ENCODE peak calls at places on chromosomes 13 and 19, in nine cellular contexts. D is fibroblast of gingiva; C is EH; I is CD8-positive, alpha-beta T cell; L is D721Med; K is heart left ventricle; Z is NCI-H446; U is renal cortical epithelial cell; F is activated CD4-positive, alpha-beta T cell treated with anti-CD3 and anti-CD28 coated beads, Interleukin-2, amount 50 U/mL, for 48 hours. S is an unnamed sample.

GRCh38 chr19:49847731-49848696 is 2.9 kb upstream of the PTOV1 start:
- DNase-seq in L (no peak), F (no peak), I (no peak), U (peak; percentile 94), K (no peak), Z (no peak), D (peak; percentile 71), C (peak; percentile 95), S (no peak)

GRCh38 chr13:49569993-49570689 is 15.2 kb downstream of the RCBTB1 start:
- DNase-seq in K (no peak), F (no peak), C (no peak), I (no peak), L (no peak), U (peak; percentile 67), Z (no peak), D (no peak), S (no peak)

GRCh38 chr19:32676895-32677359 is 1.3 kb downstream of the RGS9BP start:
- DNase-seq in L (no peak), K (no peak), U (no peak), F (no peak), C (no peak), Z (no peak), I (no peak), D (no peak), S (no peak)

GRCh38 chr19:2728783-2729387 is 7.7 kb upstream of the DIRAS1 start:
- DNase-seq in U (no peak), D (no peak), Z (no peak), F (no peak), L (no peak), K (peak; percentile 41), I (no peak), C (no peak), S (no peak)

GRCh38 chr19:54352546-54352945 is 12.2 kb downstream of the LAIR1 start:
- DNase-seq in D (no peak), C (no peak), I (no peak), U (no peak), F (no peak), K (no peak), L (no peak), Z (no peak), S (no peak)

GRCh38 chr13:110138009-110138699 is 168.8 kb downstream of the COL4A1 start:
- DNase-seq in U (peak; percentile 76), L (no peak), F (peak; percentile 72), C (peak; percentile 81), D (peak; percentile 47), Z (no peak), K (peak; percentile 82), I (no peak), S (peak; percentile 68)

GRCh38 chr13:47085346-47085745 is 188.5 kb upstream of the HTR2A start:
- DNase-seq in L (no peak), Z (no peak), F (no peak), K (no peak), U (no peak), C (peak; percentile 68), I (no peak), D (peak; percentile 61), S (no peak)

GRCh38 chr19:38596057-38596981 is 21.4 kb downstream of the MAP4K1 start:
- DNase-seq in C (peak; percentile 11), K (no peak), I (no peak), U (peak; percentile 13), D (no peak), Z (no peak), L (no peak), F (peak; percentile 43), S (peak; percentile 77)

GRCh38 chr13:40404407-40404806 is 262.0 kb downstream of the FOXO1 start:
- DNase-seq in Z (no peak), D (no peak), I (no peak), L (no peak), U (no peak), K (no peak), C (no peak), F (no peak), S (no peak)

GRCh38 chr19:50980203-50980602 is 3.5 kb downstream of the KLK7 start:
- DNase-seq in K (no peak), L (no peak), F (no peak), I (no peak), U (no peak), Z (no peak), D (no peak), C (no peak), S (no peak)

GRCh38 chr13:72062566-72062965 is 195.6 kb upstream of the DACH1 start:
- DNase-seq in I (no peak), F (no peak), U (peak; percentile 6), K (no peak), D (no peak), L (no peak), C (no peak), Z (no peak), S (no peak)

GRCh38 chr19:19486343-19487076 is 28.8 kb downstream of the TSSK6 start:
- DNase-seq in F (no peak), Z (no peak), C (no peak), D (no peak), I (no peak), K (peak; percentile 60), L (no peak), U (no peak), S (no peak)

GRCh38 chr13:106361621-106362020 is 173.8 kb downstream of the EFNB2 start:
- DNase-seq in U (no peak), L (no peak), I (no peak), F (no peak), C (no peak), K (no peak), Z (no peak), D (no peak), S (no peak)

GRCh38 chr13:20461860-20462532 is 63.7 kb downstream of the CRYL1 start:
- DNase-seq in Z (no peak), K (no peak), D (no peak), U (peak; percentile 75), C (peak; percentile 62), I (no peak), F (no peak), L (no peak), S (no peak)

GRCh38 chr19:1068111-1069001 is 1.4 kb downstream of the ARHGAP45 start:
- DNase-seq in Z (no peak), I (peak; percentile 95), K (peak; percentile 87), U (no peak), L (no peak), D (no peak), C (no peak), F (peak; percentile 66), S (no peak)

GRCh38 chr13:39251340-39251739 is 213.1 kb downstream of the NHLRC3 start:
- DNase-seq in U (no peak), D (no peak), I (no peak), C (no peak), L (no peak), Z (no peak), K (no peak), F (no peak), S (no peak)